ENCODE peak calls at places on chromosomes 5 and 9, in seven cellular contexts. One of them, this sample, is unnamed.

GRCh38 chr9:84617415-84617814 is 52.1 kb upstream of the NTRK2 start:
- DNase-seq in mesendoderm: no peak
- DNase-seq in mesenchymal stem cell: no peak
- DNase-seq in IMR-90: no peak
- DNase-seq in neuronal stem cell: no peak
- DNase-seq in H1: no peak
- DNase-seq in H9: no peak
- DNase-seq in this sample: no peak

GRCh38 chr5:133251296-133252132 is 199.7 kb downstream of the HSPA4 start:
- DNase-seq in mesendoderm: no peak
- DNase-seq in mesenchymal stem cell: no peak
- DNase-seq in IMR-90: no peak
- DNase-seq in neuronal stem cell: no peak
- DNase-seq in H1: no peak
- DNase-seq in H9: no peak
- DNase-seq in this sample: no peak

GRCh38 chr5:169071-169727 is 22.1 kb upstream of the LRRC14B start:
- DNase-seq in mesendoderm: no peak
- DNase-seq in mesenchymal stem cell: no peak
- DNase-seq in IMR-90: peak
- DNase-seq in neuronal stem cell: no peak
- DNase-seq in H1: no peak
- DNase-seq in H9: no peak
- DNase-seq in this sample: peak

GRCh38 chr9:41229408-41230401 is 40.6 kb upstream of the ZNG1F start:
- DNase-seq in mesendoderm: peak
- DNase-seq in mesenchymal stem cell: peak
- DNase-seq in IMR-90: peak
- DNase-seq in neuronal stem cell: no peak
- DNase-seq in H1: no peak
- DNase-seq in H9: peak
- DNase-seq in this sample: peak

GRCh38 chr9:132584616-132585560 is 2.5 kb downstream of the BARHL1 start:
- DNase-seq in mesendoderm: peak
- DNase-seq in mesenchymal stem cell: peak
- DNase-seq in IMR-90: peak
- DNase-seq in neuronal stem cell: no peak
- DNase-seq in H1: no peak
- DNase-seq in H9: no peak
- DNase-seq in this sample: no peak

GRCh38 chr9:72952914-72953313 is at the start of gene ALDH1A1:
- DNase-seq in mesendoderm: peak
- DNase-seq in mesenchymal stem cell: no peak
- DNase-seq in IMR-90: no peak
- DNase-seq in neuronal stem cell: no peak
- DNase-seq in H1: no peak
- DNase-seq in H9: peak
- DNase-seq in this sample: peak

GRCh38 chr9:136016882-136017812 is 56.0 kb upstream of the UBAC1 start:
- DNase-seq in mesendoderm: no peak
- DNase-seq in mesenchymal stem cell: no peak
- DNase-seq in IMR-90: no peak
- DNase-seq in neuronal stem cell: no peak
- DNase-seq in H1: no peak
- DNase-seq in H9: peak
- DNase-seq in this sample: no peak

GRCh38 chr5:2867373-2867933 is 116.0 kb upstream of the IRX2 start:
- DNase-seq in mesendoderm: no peak
- DNase-seq in mesenchymal stem cell: no peak
- DNase-seq in IMR-90: no peak
- DNase-seq in neuronal stem cell: no peak
- DNase-seq in H1: no peak
- DNase-seq in H9: no peak
- DNase-seq in this sample: no peak

GRCh38 chr9:4738866-4739586 is 2.0 kb downstream of the AK3 start:
- DNase-seq in mesendoderm: no peak
- DNase-seq in mesenchymal stem cell: peak
- DNase-seq in IMR-90: peak
- DNase-seq in neuronal stem cell: no peak
- DNase-seq in H1: no peak
- DNase-seq in H9: no peak
- DNase-seq in this sample: no peak

GRCh38 chr5:172351240-172351778 is 67.7 kb upstream of the UBTD2 start:
- DNase-seq in mesendoderm: peak
- DNase-seq in mesenchymal stem cell: no peak
- DNase-seq in IMR-90: no peak
- DNase-seq in neuronal stem cell: no peak
- DNase-seq in H1: no peak
- DNase-seq in H9: no peak
- DNase-seq in this sample: no peak

GRCh38 chr9:74975538-74975937 is 22.8 kb upstream of the C9orf40 start:
- DNase-seq in mesendoderm: no peak
- DNase-seq in mesenchymal stem cell: no peak
- DNase-seq in IMR-90: no peak
- DNase-seq in neuronal stem cell: no peak
- DNase-seq in H1: no peak
- DNase-seq in H9: no peak
- DNase-seq in this sample: no peak
- H2BK120ac ChIP-seq in mesendoderm: no peak
- H2BK120ac ChIP-seq in mesenchymal stem cell: no peak
- H2BK120ac ChIP-seq in IMR-90: no peak
- H2BK120ac ChIP-seq in neuronal stem cell: no peak
- H2BK120ac ChIP-seq in H1: no peak
- H2BK120ac ChIP-seq in H9: no peak
- H2BK120ac ChIP-seq in this sample: no peak

GRCh38 chr5:174295736-174296481 is 250.4 kb downstream of the NSG2 start:
- DNase-seq in mesendoderm: no peak
- DNase-seq in mesenchymal stem cell: no peak
- DNase-seq in IMR-90: no peak
- DNase-seq in neuronal stem cell: no peak
- DNase-seq in H1: no peak
- DNase-seq in H9: peak
- DNase-seq in this sample: no peak
- H2AK5ac ChIP-seq in mesendoderm: no peak
- H2AK5ac ChIP-seq in mesenchymal stem cell: no peak
- H2AK5ac ChIP-seq in IMR-90: no peak
- H2AK5ac ChIP-seq in neuronal stem cell: no peak
- H2AK5ac ChIP-seq in H1: no peak
- H2AK5ac ChIP-seq in H9: no peak
- H2AK5ac ChIP-seq in this sample: no peak

DNA sequence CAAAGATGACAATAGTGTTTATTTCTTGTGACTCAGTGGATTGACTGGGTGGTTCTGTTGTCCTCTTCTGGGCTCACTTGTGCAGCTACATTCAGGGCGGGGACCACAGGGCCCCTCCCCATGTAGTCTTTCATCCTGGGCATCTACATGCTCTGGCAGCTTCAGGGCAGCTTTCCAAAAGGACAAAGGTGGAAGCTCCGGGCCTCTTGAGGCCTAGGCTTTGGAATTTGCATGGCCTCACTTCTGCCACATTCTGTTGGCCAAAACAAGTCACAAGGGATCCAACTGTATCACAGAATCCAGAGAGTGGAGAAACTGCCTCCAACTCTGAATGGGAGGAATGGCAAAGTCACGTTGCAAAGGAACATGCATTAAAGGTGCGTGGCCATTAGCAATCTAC is 64.3 kb downstream of the ARHGAP26 start:
- DNase-seq in mesendoderm: no peak
- DNase-seq in mesenchymal stem cell: no peak
- DNase-seq in IMR-90: no peak
- DNase-seq in neuronal stem cell: no peak
- DNase-seq in H1: no peak
- DNase-seq in H9: no peak
- DNase-seq in this sample: no peak
- H3K9ac ChIP-seq in mesendoderm: no peak
- H3K9ac ChIP-seq in mesenchymal stem cell: no peak
- H3K9ac ChIP-seq in IMR-90: no peak
- H3K9ac ChIP-seq in neuronal stem cell: no peak
- H3K9ac ChIP-seq in H1: no peak
- H3K9ac ChIP-seq in H9: no peak
- H3K9ac ChIP-seq in this sample: no peak

GRCh38 chr9:122398371-122398924 is 27.6 kb downstream of the PTGS1 start:
- DNase-seq in mesendoderm: no peak
- DNase-seq in mesenchymal stem cell: no peak
- DNase-seq in IMR-90: no peak
- DNase-seq in neuronal stem cell: no peak
- DNase-seq in H1: no peak
- DNase-seq in H9: no peak
- DNase-seq in this sample: no peak

GRCh38 chr9:122393284-122393983 is 22.6 kb downstream of the PTGS1 start:
- DNase-seq in mesendoderm: no peak
- DNase-seq in mesenchymal stem cell: no peak
- DNase-seq in IMR-90: no peak
- DNase-seq in neuronal stem cell: no peak
- DNase-seq in H1: no peak
- DNase-seq in H9: no peak
- DNase-seq in this sample: no peak

GRCh38 chr9:122394265-122395242 is 23.7 kb downstream of the PTGS1 start:
- DNase-seq in mesendoderm: no peak
- DNase-seq in mesenchymal stem cell: peak
- DNase-seq in IMR-90: peak
- DNase-seq in neuronal stem cell: no peak
- DNase-seq in H1: no peak
- DNase-seq in H9: no peak
- DNase-seq in this sample: no peak

GRCh38 chr9:122396622-122397148 is 25.9 kb downstream of the PTGS1 start:
- DNase-seq in mesendoderm: no peak
- DNase-seq in mesenchymal stem cell: no peak
- DNase-seq in IMR-90: peak
- DNase-seq in neuronal stem cell: no peak
- DNase-seq in H1: no peak
- DNase-seq in H9: no peak
- DNase-seq in this sample: no peak

GRCh38 chr9:122397749-122398148 is 26.9 kb downstream of the PTGS1 start:
- DNase-seq in mesendoderm: no peak
- DNase-seq in mesenchymal stem cell: no peak
- DNase-seq in IMR-90: no peak
- DNase-seq in neuronal stem cell: no peak
- DNase-seq in H1: no peak
- DNase-seq in H9: no peak
- DNase-seq in this sample: no peak
- H2BK120ac ChIP-seq in mesendoderm: no peak
- H2BK120ac ChIP-seq in mesenchymal stem cell: no peak
- H2BK120ac ChIP-seq in IMR-90: peak
- H2BK120ac ChIP-seq in neuronal stem cell: no peak
- H2BK120ac ChIP-seq in H1: no peak
- H2BK120ac ChIP-seq in H9: no peak
- H2BK120ac ChIP-seq in this sample: no peak

GRCh38 chr9:76372345-76372744 is 21.9 kb downstream of the RFK start:
- DNase-seq in mesendoderm: no peak
- DNase-seq in mesenchymal stem cell: no peak
- DNase-seq in IMR-90: no peak
- DNase-seq in neuronal stem cell: no peak
- DNase-seq in H1: no peak
- DNase-seq in H9: no peak
- DNase-seq in this sample: no peak
- H2AK5ac ChIP-seq in mesendoderm: no peak
- H2AK5ac ChIP-seq in mesenchymal stem cell: no peak
- H2AK5ac ChIP-seq in IMR-90: no peak
- H2AK5ac ChIP-seq in neuronal stem cell: no peak
- H2AK5ac ChIP-seq in H1: no peak
- H2AK5ac ChIP-seq in H9: no peak
- H2AK5ac ChIP-seq in this sample: no peak

DNA sequence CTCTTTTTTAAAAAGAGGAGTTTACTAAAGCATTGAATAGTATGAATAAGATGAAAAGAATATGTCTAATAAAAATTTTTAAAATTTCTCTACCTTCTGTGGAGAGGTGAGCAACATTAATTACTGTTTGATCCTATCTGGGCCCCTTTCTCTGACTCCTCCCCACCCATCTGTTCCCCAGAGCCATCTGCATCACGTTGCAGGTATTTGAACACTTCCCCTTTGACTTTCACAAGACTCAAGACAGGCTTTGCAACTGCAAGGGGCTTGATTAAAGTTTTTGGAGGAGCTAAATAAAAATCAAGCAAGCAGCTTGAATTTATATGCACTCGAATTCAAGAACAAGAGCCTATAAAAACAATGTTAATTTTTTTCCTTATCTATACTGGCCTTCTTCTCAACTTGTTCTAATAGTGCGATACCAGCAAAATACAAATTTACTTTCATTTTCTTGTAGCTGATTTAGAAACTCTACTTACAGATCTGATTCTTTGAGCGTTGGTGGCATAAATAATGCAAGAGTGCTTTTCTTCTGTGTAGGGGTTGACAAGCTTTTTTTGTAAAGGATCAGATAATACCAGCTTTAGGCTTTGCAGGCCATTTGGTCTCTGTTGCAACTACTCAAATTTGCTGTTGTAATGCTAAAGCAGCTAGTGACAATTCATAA is 21.3 kb downstream of the TXNDC8 start:
- DNase-seq in mesendoderm: no peak
- DNase-seq in mesenchymal stem cell: peak
- DNase-seq in IMR-90: no peak
- DNase-seq in neuronal stem cell: no peak
- DNase-seq in H1: no peak
- DNase-seq in H9: no peak
- DNase-seq in this sample: peak
- H3K9ac ChIP-seq in mesendoderm: no peak
- H3K9ac ChIP-seq in mesenchymal stem cell: peak
- H3K9ac ChIP-seq in IMR-90: no peak
- H3K9ac ChIP-seq in neuronal stem cell: no peak
- H3K9ac ChIP-seq in H1: no peak
- H3K9ac ChIP-seq in H9: no peak
- H3K9ac ChIP-seq in this sample: no peak

GRCh38 chr5:131825404-131826013 is 28.7 kb upstream of the FNIP1 start:
- DNase-seq in mesendoderm: peak
- DNase-seq in mesenchymal stem cell: peak
- DNase-seq in IMR-90: no peak
- DNase-seq in neuronal stem cell: no peak
- DNase-seq in H1: no peak
- DNase-seq in H9: no peak
- DNase-seq in this sample: no peak

GRCh38 chr5:131818001-131818724 is 21.3 kb upstream of the FNIP1 start:
- DNase-seq in mesendoderm: no peak
- DNase-seq in mesenchymal stem cell: no peak
- DNase-seq in IMR-90: no peak
- DNase-seq in neuronal stem cell: no peak
- DNase-seq in H1: no peak
- DNase-seq in H9: no peak
- DNase-seq in this sample: no peak

GRCh38 chr5:131824631-131825030 is 27.8 kb upstream of the FNIP1 start:
- DNase-seq in mesendoderm: no peak
- DNase-seq in mesenchymal stem cell: no peak
- DNase-seq in IMR-90: no peak
- DNase-seq in neuronal stem cell: no peak
- DNase-seq in H1: no peak
- DNase-seq in H9: no peak
- DNase-seq in this sample: no peak

DNA sequence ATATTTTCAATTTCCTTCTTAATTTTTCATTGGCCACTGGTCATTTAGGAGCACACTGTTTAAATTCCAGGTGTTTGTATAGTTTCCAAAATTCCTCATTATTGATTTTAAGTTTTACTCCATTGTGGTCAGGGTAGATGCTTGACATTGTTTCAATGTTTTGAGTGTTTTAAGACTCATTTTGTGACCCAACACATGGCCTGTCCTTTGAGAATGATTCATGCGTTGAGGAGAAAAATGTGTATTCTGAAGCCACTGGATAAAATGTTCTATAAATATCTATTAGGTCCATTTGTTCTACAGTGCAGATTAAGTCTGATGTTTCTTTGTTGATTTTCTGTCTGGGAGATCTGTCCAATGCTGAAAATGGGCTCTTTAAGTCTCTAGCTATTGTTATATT is 24.4 kb upstream of the FNIP1 start:
- DNase-seq in mesendoderm: no peak
- DNase-seq in mesenchymal stem cell: peak
- DNase-seq in IMR-90: peak
- DNase-seq in neuronal stem cell: no peak
- DNase-seq in H1: no peak
- DNase-seq in H9: no peak
- DNase-seq in this sample: no peak
- H2BK120ac ChIP-seq in mesendoderm: no peak
- H2BK120ac ChIP-seq in mesenchymal stem cell: no peak
- H2BK120ac ChIP-seq in IMR-90: no peak
- H2BK120ac ChIP-seq in neuronal stem cell: no peak
- H2BK120ac ChIP-seq in H1: no peak
- H2BK120ac ChIP-seq in H9: no peak
- H2BK120ac ChIP-seq in this sample: no peak

This sample was measured in trophoblast cell.